ENCODE peak calls at places on chromosomes 4 and X, in nine cellular contexts. Z is HAP-1; U is testis; O is effector memory CD4-positive, alpha-beta T cell; A is thoracic aorta; I is esophagus muscularis mucosa; C is fibroblast of lung; X is left lung; L is heart right ventricle. M is an unnamed sample. For H3K4me1, the result is how much of the 10 kb centered on the place peaks cover.

GRCh38 chr4:20288846-20289512 is 37.3 kb downstream of the SLIT2 start:
- DNase-seq in Z (no peak), O (no peak), A (no peak), L (no peak), C (peak), U (no peak), I (no peak), X (no peak), M (no peak)

GRCh38 chr4:40283968-40284367 is 51.2 kb upstream of the CHRNA9 start:
- DNase-seq in L (no peak), Z (no peak), U (no peak), X (no peak), C (no peak), O (peak), I (no peak), A (no peak), M (no peak)

GRCh38 chrX:57119416-57119815 is 1.9 kb downstream of the SPIN2B start:
- DNase-seq in C (no peak), I (no peak), O (no peak), U (no peak), L (no peak), X (no peak), A (no peak), Z (no peak), M (no peak)

GRCh38 chr4:48698029-48698901 is 81.8 kb downstream of the FRYL start:
- DNase-seq in O (no peak), C (peak), X (no peak), L (no peak), A (no peak), Z (no peak), I (no peak), U (peak), M (peak)

GRCh38 chrX:155313766-155314165 is 20.6 kb downstream of the CLIC2 start:
- DNase-seq in O (no peak), C (no peak), L (no peak), A (no peak), Z (no peak), U (no peak), X (no peak), I (no peak), M (no peak)

GRCh38 chr4:8477095-8477635 is 36.6 kb downstream of the TRMT44 start:
- DNase-seq in A (no peak), U (no peak), I (no peak), Z (no peak), X (no peak), L (no peak), O (no peak), C (no peak), M (no peak)

GRCh38 chr4:2044119-2044485 is 15.0 kb upstream of the NAT8L start:
- DNase-seq in U (no peak), C (no peak), L (no peak), I (no peak), A (no peak), Z (no peak), O (no peak), X (peak), M (no peak)

GRCh38 chrX:4642114-4642513 is 928.7 kb upstream of the PRKX start:
- DNase-seq in L (no peak), X (no peak), U (no peak), O (no peak), Z (no peak), C (no peak), A (no peak), I (no peak), M (no peak)

GRCh38 chr4:46886711-46887110 is 22.3 kb downstream of the COX7B2 start:
- DNase-seq in C (peak), U (no peak), X (no peak), I (no peak), L (no peak), Z (peak), A (no peak), O (no peak), M (peak)

GRCh38 chr4:184010696-184011095 is 105.6 kb downstream of the STOX2 start:
- DNase-seq in X (no peak), L (no peak), C (no peak), I (no peak), U (no peak), O (no peak), A (no peak), Z (no peak), M (no peak)

DNA sequence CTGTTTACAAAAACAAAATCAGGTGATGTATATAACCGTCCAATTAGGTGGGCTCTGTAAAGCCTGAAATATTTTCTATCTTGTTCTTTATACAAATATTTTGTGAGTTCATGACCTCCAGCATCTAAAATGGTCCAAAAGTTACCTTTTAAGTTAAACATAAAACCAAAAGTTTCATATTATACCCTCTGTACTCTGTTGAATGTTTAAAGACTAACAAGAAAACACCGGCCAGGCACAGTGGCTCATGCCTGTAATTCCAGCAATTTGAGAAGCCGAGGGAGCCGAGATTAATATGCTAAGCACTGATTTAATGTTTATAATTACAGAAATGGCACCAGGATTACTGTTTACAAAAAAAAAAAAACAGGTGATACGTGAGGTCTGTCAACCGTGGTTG is 328.4 kb downstream of the DHRSX start:
- DNase-seq in Z (no peak), A (no peak), X (no peak), C (no peak), O (no peak), U (no peak), I (no peak), L (no peak), M (no peak)
- H3K4me1 ChIP-seq in Z (under half), A (under half), X (under half), C (under half), O (under half), U (under half), I (under half), L (under half), M (under half)

GRCh38 chrX:97397371-97397770 is 513.7 kb downstream of the RPA4 start:
- DNase-seq in I (no peak), U (no peak), C (peak), Z (no peak), A (no peak), X (no peak), L (no peak), O (no peak), M (no peak)
- H3K4me3 ChIP-seq in I (no peak), U (no peak), C (no peak), Z (no peak), A (no peak), X (no peak), L (no peak), O (no peak), M (no peak)

GRCh38 chr4:25223770-25224375 is 10.0 kb upstream of the PI4K2B start:
- DNase-seq in U (peak), C (peak), X (peak), O (no peak), Z (no peak), L (no peak), A (no peak), I (no peak), M (peak)
- H3K4me1 ChIP-seq in U (under half), C (under half), X (under half), O (under half), Z (under half), L (under half), A (under half), I (under half), M (under half)

DNA sequence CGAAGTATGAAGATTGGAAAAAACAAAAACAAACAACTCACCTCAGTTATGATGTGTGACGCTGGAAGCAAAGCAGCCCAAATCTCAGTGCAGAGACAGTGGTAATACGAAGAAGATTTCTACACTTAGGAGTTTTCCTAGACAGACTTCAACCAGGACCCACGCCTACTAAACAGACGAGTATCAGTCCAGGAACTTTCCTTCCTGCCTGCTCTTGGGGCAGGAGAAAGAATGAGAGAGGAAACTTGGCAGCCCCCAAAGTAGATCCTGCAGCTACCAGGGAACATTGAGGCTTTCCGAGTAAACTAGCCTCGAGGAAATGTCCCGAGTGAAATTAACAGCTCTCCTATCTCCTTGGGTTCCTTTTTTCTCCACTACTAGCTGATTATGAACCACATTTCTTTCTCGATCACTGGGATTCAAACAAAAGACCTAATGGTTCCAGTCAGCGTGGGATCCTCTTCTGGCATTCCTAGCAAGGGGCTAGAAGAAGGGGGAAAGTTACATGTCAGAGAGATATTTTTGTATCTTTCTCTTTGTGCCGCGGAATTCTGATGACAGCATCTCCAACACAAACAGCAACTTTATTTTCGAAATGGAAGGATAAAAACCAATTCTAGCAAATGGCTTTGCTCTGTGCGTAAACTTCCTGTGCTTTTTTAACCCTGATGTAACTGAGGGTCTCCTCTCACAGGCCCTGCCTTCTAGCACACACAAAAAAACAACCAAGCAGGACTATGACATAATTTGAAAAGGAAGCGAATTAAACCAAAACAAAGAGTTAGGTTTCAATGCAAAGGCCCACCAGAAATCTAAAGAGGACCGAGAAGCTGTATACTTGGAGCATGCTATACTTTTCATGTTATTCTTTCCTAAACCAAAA is 53.2 kb downstream of the PPM1K start:
- DNase-seq in O (no peak), U (peak), A (no peak), L (no peak), C (peak), I (peak), X (no peak), Z (no peak), M (peak)
- H3K4me3 ChIP-seq in O (no peak), U (peak), A (peak), L (peak), C (peak), I (peak), X (peak), Z (no peak), M (peak)

M was measured in adipocyte.